ENCODE peak calls at places on chromosomes 2 and 18, in six cellular contexts. C is IMR-90, A is SK-N-SH, F is PC-3, J is mesendoderm, W is MM.1S. H is an unnamed sample.

GRCh38 chr2:141015339-141016047 is 1115.3 kb downstream of the LRP1B start:
- DNase-seq in C (no peak), A (no peak), F (no peak), J (peak), W (no peak), H (no peak)

GRCh38 chr18:8778824-8779223 is 73.5 kb downstream of the MTCL1 start:
- DNase-seq in C (no peak), A (no peak), F (no peak), J (peak), W (no peak), H (no peak)

GRCh38 chr2:153939124-153939796 is 67.5 kb downstream of the GALNT13 start:
- DNase-seq in C (no peak), A (no peak), F (peak), J (no peak), W (no peak), H (no peak)

GRCh38 chr2:101124684-101125366 is 26.4 kb downstream of the TBC1D8 start:
- DNase-seq in C (peak), A (no peak), F (peak), J (no peak), W (no peak), H (peak)

GRCh38 chr2:181444654-181445053 is 12.5 kb upstream of the ITGA4 start:
- DNase-seq in C (no peak), A (no peak), F (no peak), J (no peak), W (no peak), H (no peak)

GRCh38 chr2:170162261-170162612 is 15.7 kb upstream of the MYO3B start:
- DNase-seq in C (peak), A (no peak), F (peak), J (no peak), W (no peak), H (no peak)

GRCh38 chr2:215931256-215931903 is 82.0 kb downstream of the MREG start:
- DNase-seq in C (peak), A (peak), F (peak), J (peak), W (peak), H (no peak)

GRCh38 chr18:44744206-44745180 is 63.8 kb downstream of the SETBP1 start:
- DNase-seq in C (no peak), A (peak), F (no peak), J (peak), W (no peak), H (peak)

GRCh38 chr18:68177807-68178702 is 536.9 kb downstream of the TMX3 start:
- DNase-seq in C (peak), A (peak), F (peak), J (no peak), W (no peak), H (no peak)

GRCh38 chr2:21602789-21603188 is 479.0 kb downstream of the TDRD15 start:
- DNase-seq in C (no peak), A (no peak), F (no peak), J (no peak), W (peak), H (no peak)

GRCh38 chr2:196372811-196373664 is 201.7 kb upstream of the STK17B start:
- DNase-seq in C (no peak), A (no peak), F (no peak), J (no peak), W (no peak), H (no peak)
- H3K27ac ChIP-seq in C (no peak), A (peak), F (no peak), J (no peak), W (no peak), H (no peak)

GRCh38 chr2:36451512-36451911 is 95.9 kb downstream of the CRIM1 start:
- DNase-seq in C (peak), A (no peak), F (no peak), J (no peak), W (no peak), H (no peak)
- H3K9ac ChIP-seq in C (peak), A (peak), F (no peak), J (no peak), W (no peak), H (no peak)

DNA sequence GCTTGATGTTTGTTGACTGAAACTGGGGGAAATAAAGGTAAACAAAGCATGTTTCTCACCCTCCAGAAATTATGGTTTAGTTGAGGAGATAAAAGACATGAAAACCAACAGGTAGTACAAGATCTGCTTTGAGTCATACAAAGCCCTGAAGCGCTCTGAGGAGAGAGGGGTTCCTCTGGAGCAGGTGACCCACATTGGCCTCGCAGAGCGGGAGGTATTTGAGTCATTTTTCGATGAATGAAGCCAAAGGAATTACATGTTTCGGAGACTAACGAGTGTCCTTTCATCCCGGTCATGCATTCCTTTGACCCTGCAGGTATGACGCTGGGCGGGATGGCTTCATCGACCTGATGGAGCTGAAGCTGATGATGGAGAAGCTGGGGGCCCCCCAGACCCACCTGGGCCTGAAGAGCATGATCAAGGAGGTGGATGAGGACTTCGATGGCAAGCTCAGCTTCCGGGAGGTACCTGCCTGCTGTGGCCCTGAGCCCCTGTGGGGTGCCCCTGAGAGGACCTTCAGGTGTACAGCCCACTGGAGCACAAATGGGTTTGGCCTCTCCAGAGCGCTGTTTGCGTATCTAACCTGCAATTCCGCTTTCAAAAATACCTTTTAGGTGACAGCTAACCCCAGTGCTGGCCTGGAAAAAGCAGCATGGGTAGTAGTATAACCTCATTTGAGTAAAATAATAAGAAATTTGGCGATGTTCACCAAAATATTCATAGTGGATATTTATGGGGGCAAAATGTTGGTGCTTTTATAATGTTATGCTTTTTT is 29.3 kb downstream of the EFHD1 start:
- DNase-seq in C (no peak), A (no peak), F (peak), J (no peak), W (no peak), H (no peak)
- H3K27ac ChIP-seq in C (no peak), A (no peak), F (no peak), J (no peak), W (no peak), H (no peak)

GRCh38 chr2:241159116-241159515 is 8.8 kb downstream of the PPP1R7 start:
- DNase-seq in C (no peak), A (no peak), F (no peak), J (no peak), W (no peak), H (no peak)

GRCh38 chr2:241157841-241158545 is 7.7 kb downstream of the PPP1R7 start:
- DNase-seq in C (peak), A (no peak), F (no peak), J (no peak), W (no peak), H (no peak)

GRCh38 chr2:241158546-241158900 is 8.3 kb downstream of the PPP1R7 start:
- DNase-seq in C (no peak), A (no peak), F (no peak), J (peak), W (no peak), H (no peak)

GRCh38 chr2:241155936-241156335 is 5.7 kb downstream of the PPP1R7 start:
- DNase-seq in C (no peak), A (no peak), F (no peak), J (no peak), W (no peak), H (peak)

GRCh38 chr2:241156997-241157441 is 6.8 kb downstream of the PPP1R7 start:
- DNase-seq in C (no peak), A (no peak), F (no peak), J (peak), W (no peak), H (no peak)
- H3K9ac ChIP-seq in C (no peak), A (no peak), F (no peak), J (no peak), W (no peak), H (no peak)

H was measured in kidney.